ENCODE peak calls at places on chromosomes 2 and 18, in four cellular contexts. V, Q, F and N are unnamed samples.

GRCh38 chr2:48600917-48601316 is 16.7 kb upstream of the GTF2A1L start:
- DNase-seq in Q (no peak), F (no peak), V (no peak), N (no peak)

GRCh38 chr2:109188485-109188868 is 59.5 kb downstream of the SH3RF3 start:
- DNase-seq in Q (no peak), V (no peak), F (no peak), N (no peak)

GRCh38 chr2:157839162-157839801 is 36.8 kb downstream of the ACVR1 start:
- DNase-seq in F (no peak), V (no peak), Q (no peak), N (peak)

GRCh38 chr2:19358242-19359020 is at the start of gene OSR1:
- DNase-seq in F (no peak), V (peak), Q (peak), N (peak)

GRCh38 chr2:77397763-77398162 is 124.4 kb downstream of the LRRTM4 start:
- DNase-seq in Q (peak), V (no peak), F (no peak), N (no peak)

GRCh38 chr2:68769586-68770270 is 35.1 kb downstream of the ARHGAP25 start:
- DNase-seq in V (no peak), Q (no peak), F (no peak), N (no peak)

GRCh38 chr2:168254158-168254935 is 7.0 kb upstream of the STK39 start:
- DNase-seq in F (no peak), Q (peak), V (no peak), N (no peak)

GRCh38 chr18:22609642-22610041 is 191.9 kb upstream of the CTAGE1 start:
- DNase-seq in V (peak), F (no peak), Q (no peak), N (peak)

GRCh38 chr2:101768480-101769077 is 71.1 kb downstream of the MAP4K4 start:
- DNase-seq in F (no peak), Q (no peak), V (no peak), N (no peak)

GRCh38 chr2:9775351-9775750 is 67.9 kb upstream of the TAF1B start:
- DNase-seq in Q (no peak), F (no peak), V (no peak), N (no peak)

GRCh38 chr2:64730551-64731305 is 77.0 kb upstream of the SERTAD2 start:
- DNase-seq in F (no peak), Q (peak), V (peak), N (peak)

GRCh38 chr2:88638743-88639142 is 11.5 kb upstream of the EIF2AK3 start:
- DNase-seq in Q (no peak), F (no peak), V (no peak), N (no peak)

GRCh38 chr18:58005036-58005435 is 39.0 kb upstream of the NEDD4L start:
- DNase-seq in V (no peak), Q (peak), F (no peak), N (no peak)

GRCh38 chr2:120228503-120228902 is 5.3 kb upstream of the TMEM185B start:
- DNase-seq in V (no peak), Q (no peak), F (no peak), N (no peak)

GRCh38 chr2:112259509-112260294 is 4.9 kb upstream of the ZC3H8 start:
- DNase-seq in Q (peak), F (peak), V (peak), N (peak)

GRCh38 chr2:225670111-225670974 is 270.8 kb downstream of the NYAP2 start:
- DNase-seq in F (no peak), V (no peak), Q (peak), N (no peak)

GRCh38 chr2:8119782-8120551 is 561.9 kb upstream of the ID2 start:
- DNase-seq in Q (peak), V (no peak), F (no peak), N (no peak)

GRCh38 chr2:11984556-11985158 is 238.2 kb downstream of the LPIN1 start:
- DNase-seq in V (no peak), F (no peak), Q (no peak), N (no peak)

GRCh38 chr2:27720004-27720551 is 51.4 kb upstream of the MRPL33 start:
- DNase-seq in V (no peak), Q (peak), F (no peak), N (peak)

GRCh38 chr2:5981241-5982055 is 289.3 kb downstream of the SOX11 start:
- DNase-seq in F (no peak), Q (no peak), V (no peak), N (no peak)

GRCh38 chr18:30175621-30176225 is 866.8 kb downstream of the DSC3 start:
- DNase-seq in Q (no peak), F (no peak), V (no peak), N (no peak)

GRCh38 chr2:39881494-39881893 is 102.4 kb upstream of the THUMPD2 start:
- DNase-seq in Q (no peak), V (no peak), F (no peak), N (no peak)

GRCh38 chr18:59742325-59743111 is 45.3 kb upstream of the CCBE1 start:
- DNase-seq in V (peak), F (no peak), Q (no peak), N (no peak)

GRCh38 chr2:85712261-85712660 is 18.1 kb downstream of the GNLY start:
- DNase-seq in F (no peak), V (no peak), Q (no peak), N (peak)

GRCh38 chr2:14420851-14421250 is 211.7 kb upstream of the LRATD1 start:
- DNase-seq in F (no peak), Q (no peak), V (no peak), N (no peak)

GRCh38 chr18:79905389-79905911 is 46.0 kb downstream of the SLC66A2 start:
- DNase-seq in Q (no peak), V (no peak), F (no peak), N (peak)

GRCh38 chr2:86238354-86238753 is 39.1 kb downstream of the MRPL35 start:
- DNase-seq in Q (peak), V (no peak), F (peak), N (no peak)

GRCh38 chr2:239590995-239591915 is 190.4 kb upstream of the HDAC4 start:
- DNase-seq in F (no peak), Q (no peak), V (no peak), N (peak)

GRCh38 chr2:88097891-88098557 is 29.8 kb downstream of the FABP1 start:
- DNase-seq in F (no peak), V (no peak), Q (no peak), N (no peak)